ENCODE peak calls at places on chromosome 15, in five cellular contexts. One of them, this sample, is unnamed.
A peak's percentile ranks its signal among the peaks of the same experiment; 100 is the strongest.

GRCh38 chr15:33068007-33068441 is 126.5 kb downstream of the FMN1 start:
- DNase-seq in DMS153: peak; percentile 11
- DNase-seq in HT1080: peak; percentile 68
- DNase-seq in NCI-H774: peak; percentile 40
- DNase-seq in NCI-H82: no peak
- DNase-seq in this sample: peak; percentile 6

GRCh38 chr15:69758291-69758771 is 305.7 kb downstream of the RPLP1 start:
- DNase-seq in DMS153: no peak
- DNase-seq in HT1080: no peak
- DNase-seq in NCI-H774: no peak
- DNase-seq in NCI-H82: no peak
- DNase-seq in this sample: no peak

GRCh38 chr15:56369234-56369633 is 4.0 kb downstream of the TEX9 start:
- DNase-seq in DMS153: no peak
- DNase-seq in HT1080: no peak
- DNase-seq in NCI-H774: no peak
- DNase-seq in NCI-H82: no peak
- DNase-seq in this sample: no peak

GRCh38 chr15:69748700-69749099 is 296.1 kb downstream of the RPLP1 start:
- DNase-seq in DMS153: no peak
- DNase-seq in HT1080: no peak
- DNase-seq in NCI-H774: no peak
- DNase-seq in NCI-H82: no peak
- DNase-seq in this sample: no peak

GRCh38 chr15:78988361-78988911 is 43.6 kb upstream of the CTSH start:
- DNase-seq in DMS153: no peak
- DNase-seq in HT1080: peak; percentile 99
- DNase-seq in NCI-H774: no peak
- DNase-seq in NCI-H82: no peak
- DNase-seq in this sample: no peak

GRCh38 chr15:91110407-91110806 is 10.3 kb downstream of the SV2B start:
- DNase-seq in DMS153: no peak
- DNase-seq in HT1080: no peak
- DNase-seq in NCI-H774: no peak
- DNase-seq in NCI-H82: no peak
- DNase-seq in this sample: no peak

GRCh38 chr15:33461671-33462070 is 150.9 kb downstream of the RYR3 start:
- DNase-seq in DMS153: no peak
- DNase-seq in HT1080: no peak
- DNase-seq in NCI-H774: no peak
- DNase-seq in NCI-H82: no peak
- DNase-seq in this sample: no peak

GRCh38 chr15:38085104-38085503 is 150.7 kb downstream of the TMCO5A start:
- DNase-seq in DMS153: no peak
- DNase-seq in HT1080: no peak
- DNase-seq in NCI-H774: no peak
- DNase-seq in NCI-H82: no peak
- DNase-seq in this sample: no peak

GRCh38 chr15:64623347-64624024 is 151.9 kb downstream of the RBPMS2 start:
- DNase-seq in DMS153: no peak
- DNase-seq in HT1080: no peak
- DNase-seq in NCI-H774: no peak
- DNase-seq in NCI-H82: no peak
- DNase-seq in this sample: no peak